ENCODE peak calls at places on chromosomes 16 and 17, in six cellular contexts. Z is M059J, M is NCI-H1092 treated with DMSO at 0.1 percent for 48 hours, N is HL-60, T is mesothelial cell of epicardium, G is right cardiac atrium. Y is an unnamed sample.

GRCh38 chr16:15729152-15729551 is 79.1 kb downstream of the NDE1 start:
- DNase-seq in Z (no peak), M (no peak), N (no peak), T (no peak), G (no peak), Y (no peak)

GRCh38 chr17:81807839-81808238 is 3.9 kb downstream of the GCGR start:
- DNase-seq in Z (no peak), M (no peak), N (no peak), T (no peak), G (peak), Y (no peak)

GRCh38 chr16:51615141-51615540 is 464.1 kb upstream of the SALL1 start:
- DNase-seq in Z (no peak), M (no peak), N (no peak), T (no peak), G (no peak), Y (no peak)

GRCh38 chr16:67463691-67464090 is 17.3 kb downstream of the ATP6V0D1 start:
- DNase-seq in Z (no peak), M (no peak), N (no peak), T (no peak), G (peak), Y (no peak)

GRCh38 chr16:68272501-68273209 is 8.3 kb downstream of the SLC7A6 start:
- DNase-seq in Z (no peak), M (no peak), N (no peak), T (no peak), G (no peak), Y (no peak)

GRCh38 chr16:48365601-48366164 is 19.5 kb downstream of the SIAH1 start:
- DNase-seq in Z (peak), M (no peak), N (peak), T (peak), G (peak), Y (peak)

GRCh38 chr17:55304171-55304859 is 39.6 kb downstream of the HLF start:
- DNase-seq in Z (peak), M (no peak), N (no peak), T (no peak), G (no peak), Y (no peak)

GRCh38 chr16:86854058-86854621 is 275.8 kb downstream of the FOXL1 start:
- DNase-seq in Z (peak), M (no peak), N (no peak), T (no peak), G (no peak), Y (no peak)

GRCh38 chr17:54903375-54903774 is 2.7 kb downstream of the TOM1L1 start:
- DNase-seq in Z (no peak), M (no peak), N (no peak), T (no peak), G (peak), Y (peak)

GRCh38 chr16:31128711-31129567 is 6.6 kb downstream of the PRSS8 start:
- DNase-seq in Z (no peak), M (no peak), N (peak), T (no peak), G (peak), Y (peak)

GRCh38 chr17:79778504-79779087 is 648 bp downstream of the CBX2 start:
- DNase-seq in Z (no peak), M (peak), N (no peak), T (peak), G (peak), Y (no peak)

GRCh38 chr17:77473615-77474226 is 333.0 kb downstream of the SEC14L1 start:
- DNase-seq in Z (no peak), M (no peak), N (no peak), T (no peak), G (no peak), Y (peak)

GRCh38 chr16:72664122-72664479 is 383.8 kb downstream of the ZFHX3 start:
- DNase-seq in Z (peak), M (no peak), N (no peak), T (no peak), G (no peak), Y (no peak)

GRCh38 chr17:16215273-16215964 is at the start of gene NCOR1:
- DNase-seq in Z (peak), M (peak), N (peak), T (peak), G (peak), Y (peak)

GRCh38 chr17:78256705-78257559 is 25.5 kb downstream of the TMEM235 start:
- DNase-seq in Z (no peak), M (no peak), N (no peak), T (no peak), G (peak), Y (no peak)

GRCh38 chr17:77450742-77451270 is 310.0 kb downstream of the SEC14L1 start:
- DNase-seq in Z (no peak), M (no peak), N (no peak), T (no peak), G (no peak), Y (peak)

Y was measured in HT-29.